ENCODE peak calls at places on chromosomes 12 and 14, in ten cellular contexts. B, W, C, T, Y, F, P, N, M and V are unnamed samples.

GRCh38 chr12:72134934-72135333 is 137.2 kb upstream of the TRHDE start:
- DNase-seq in M (no peak), C (no peak), B (no peak), Y (no peak), F (no peak), W (no peak), T (no peak), N (no peak), P (no peak), V (no peak)

GRCh38 chr12:47797432-47797831 is 22.3 kb downstream of the HDAC7 start:
- DNase-seq in M (no peak), C (no peak), B (no peak), N (peak; percentile 20), W (peak; percentile 64), T (no peak), F (no peak), P (no peak), Y (no peak), V (no peak)

GRCh38 chr14:58488550-58488949 is 61.0 kb downstream of the KIAA0586 start:
- DNase-seq in F (peak; percentile 45), B (peak; percentile 46), W (no peak), N (peak; percentile 76), C (no peak), T (no peak), Y (no peak), P (no peak), M (no peak), V (no peak)

GRCh38 chr14:34043627-34044372 is 92.9 kb upstream of the EGLN3 start:
- DNase-seq in T (no peak), N (peak; percentile 90), B (peak; percentile 27), W (no peak), P (no peak), Y (no peak), M (no peak), F (peak; percentile 8), C (peak; percentile 43), V (no peak)

GRCh38 chr12:100461330-100461973 is 12.2 kb upstream of the NR1H4 start:
- DNase-seq in T (no peak), B (no peak), M (no peak), W (no peak), P (no peak), C (no peak), N (no peak), Y (no peak), F (no peak), V (no peak)

GRCh38 chr14:85248881-85249635 is 280.9 kb upstream of the FLRT2 start:
- DNase-seq in P (no peak), C (peak; percentile 5), B (no peak), T (peak; percentile 33), M (no peak), N (peak; percentile 43), Y (no peak), W (no peak), F (no peak), V (peak; percentile 48)

GRCh38 chr12:107178776-107179175 is 85.4 kb upstream of the CRY1 start:
- DNase-seq in F (no peak), W (no peak), P (no peak), T (no peak), M (no peak), B (no peak), C (no peak), N (no peak), Y (no peak), V (no peak)

GRCh38 chr12:97048421-97049035 is 141.5 kb downstream of the NEDD1 start:
- DNase-seq in W (no peak), Y (no peak), N (no peak), B (no peak), F (peak; percentile 41), C (no peak), P (no peak), T (no peak), M (no peak), V (no peak)

GRCh38 chr14:30035361-30035760 is 107.7 kb upstream of the PRKD1 start:
- DNase-seq in P (no peak), M (no peak), N (no peak), Y (no peak), W (no peak), C (no peak), T (no peak), F (no peak), B (no peak), V (no peak)

GRCh38 chr12:51891843-51892242 is 3.9 kb downstream of the ANKRD33 start:
- DNase-seq in P (no peak), N (peak; percentile 25), B (no peak), Y (no peak), C (no peak), T (no peak), W (no peak), M (no peak), F (no peak), V (no peak)

GRCh38 chr12:83197483-83197914 is 510.8 kb downstream of the TMTC2 start:
- DNase-seq in T (no peak), P (no peak), Y (no peak), M (no peak), W (no peak), B (no peak), F (no peak), C (no peak), N (no peak), V (no peak)

GRCh38 chr14:75459791-75460190 is 32.0 kb downstream of the JDP2 start:
- DNase-seq in F (no peak), M (no peak), B (no peak), Y (no peak), N (no peak), C (no peak), W (no peak), P (no peak), T (no peak), V (no peak)

GRCh38 chr14:88468396-88468795 is 82.9 kb downstream of the SPATA7 start:
- DNase-seq in C (no peak), Y (no peak), W (no peak), N (peak; percentile 69), T (no peak), M (no peak), F (no peak), P (no peak), B (peak; percentile 21), V (no peak)

GRCh38 chr14:69571449-69571878 is 3.2 kb downstream of the CCDC177 start:
- DNase-seq in C (no peak), B (no peak), N (no peak), T (no peak), W (no peak), Y (no peak), M (no peak), F (no peak), P (no peak), V (no peak)
- H3K4me3 ChIP-seq in C (no peak overlapping the region), B (no peak overlapping the region), N (peak overlapping the region; percentile 51), T (peak overlapping the region; percentile 41), W (peak overlapping the region; percentile 36), Y (peak overlapping the region; percentile 44), M (peak overlapping the region; percentile 34), F (no peak overlapping the region), P (peak overlapping the region; percentile 37), V (peak overlapping the region; percentile 42)

DNA sequence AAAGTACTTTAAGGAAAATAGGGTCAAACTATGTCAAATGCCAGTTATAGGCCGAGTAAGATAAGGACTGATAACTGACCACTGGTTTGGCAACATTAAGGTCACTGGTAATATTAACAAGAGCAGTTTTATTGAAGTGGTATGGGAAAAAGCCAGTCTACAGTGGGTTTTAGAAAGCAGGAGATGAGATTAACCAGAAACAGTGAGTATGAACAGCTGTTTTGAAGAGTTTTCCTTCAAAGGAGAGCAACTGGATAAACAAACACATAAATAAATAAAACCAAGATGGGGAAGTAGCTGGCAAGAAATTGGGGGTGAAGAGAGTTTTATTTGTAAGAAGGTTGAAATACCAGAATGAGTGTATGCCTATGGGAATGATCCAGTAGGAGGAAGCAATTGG is 30.3 kb downstream of the KITLG start:
- DNase-seq in B (peak; percentile 50), Y (no peak), W (no peak), N (no peak), M (no peak), C (no peak), F (no peak), T (no peak), P (no peak), V (no peak)
- H3K4me1 ChIP-seq in B (peaks cover 18% of the 10 kb centered on the region), Y (peaks cover 59% of the 10 kb centered on the region), W (no peaks in the 10 kb centered on the region), N (peaks cover 36% of the 10 kb centered on the region), M (peaks cover 20% of the 10 kb centered on the region), C (peaks cover 11% of the 10 kb centered on the region), F (no peaks in the 10 kb centered on the region), T (peaks cover 8% of the 10 kb centered on the region), P (peaks cover 13% of the 10 kb centered on the region), V (peaks cover 30% of the 10 kb centered on the region)

GRCh38 chr12:78566461-78566860 is 298.1 kb upstream of the SYT1 start:
- DNase-seq in T (no peak), F (no peak), N (no peak), M (no peak), Y (no peak), B (no peak), C (no peak), W (no peak), P (no peak), V (no peak)
- TF ChIP-seq CTCF in T (no peak), F (no peak), N (no peak), M (no peak), Y (no peak), B (no peak), C (no peak), W (no peak), P (no peak), V (no peak)

GRCh38 chr12:69714542-69714941 is 15.4 kb upstream of the BEST3 start:
- DNase-seq in B (no peak), F (no peak), W (no peak), N (no peak), C (no peak), P (no peak), M (no peak), Y (no peak), T (no peak), V (no peak)
- H3K4me3 ChIP-seq in B (no peak overlapping the region), F (no peak overlapping the region), W (no peak overlapping the region), N (no peak overlapping the region), C (no peak overlapping the region), P (no peak overlapping the region), M (no peak overlapping the region), Y (no peak overlapping the region), T (no peak overlapping the region), V (no peak overlapping the region)